ENCODE peak calls at places on chromosomes 11 and 22, in eight cellular contexts. X is CD8-positive, alpha-beta T cell; B is psoas muscle; M is tibial nerve; J is colonic mucosa; Y is GM23248; H is lower lobe of right lung; T is thoracic aorta. K is an unnamed sample. For H3K4me1 and H3K9me3, the result is how much of the 10 kb centered on the place peaks cover.

GRCh38 chr11:92511522-92512203 is 287.0 kb downstream of the FAT3 start:
- DNase-seq in X (no peak), B (no peak), M (no peak), J (no peak), Y (no peak), H (no peak), T (no peak), K (no peak)

GRCh38 chr11:88555829-88556202 is 218.3 kb upstream of the CTSC start:
- DNase-seq in X (no peak), B (no peak), M (no peak), J (no peak), Y (peak), H (no peak), T (no peak), K (no peak)

GRCh38 chr11:15472405-15472799 is 357.7 kb downstream of the INSC start:
- DNase-seq in X (no peak), B (no peak), M (no peak), J (no peak), Y (no peak), H (no peak), T (no peak), K (no peak)

GRCh38 chr11:113488931-113489351 is 13.7 kb upstream of the DRD2 start:
- DNase-seq in X (no peak), B (no peak), M (no peak), J (no peak), Y (peak), H (no peak), T (no peak), K (no peak)

GRCh38 chr11:6402561-6402981 is 12.3 kb downstream of the SMPD1 start:
- DNase-seq in X (peak), B (no peak), M (no peak), J (peak), Y (no peak), H (no peak), T (no peak), K (no peak)

GRCh38 chr11:15775051-15775541 is 581.2 kb downstream of the SOX6 start:
- DNase-seq in X (no peak), B (no peak), M (no peak), J (no peak), Y (peak), H (no peak), T (no peak), K (peak)

GRCh38 chr11:102886999-102887398 is 12.2 kb upstream of the MMP12 start:
- DNase-seq in X (no peak), B (no peak), M (peak), J (no peak), Y (peak), H (no peak), T (no peak), K (no peak)

GRCh38 chr11:88359529-88359928 is 22.0 kb upstream of the CTSC start:
- DNase-seq in X (no peak), B (no peak), M (no peak), J (no peak), Y (no peak), H (no peak), T (no peak), K (no peak)

DNA sequence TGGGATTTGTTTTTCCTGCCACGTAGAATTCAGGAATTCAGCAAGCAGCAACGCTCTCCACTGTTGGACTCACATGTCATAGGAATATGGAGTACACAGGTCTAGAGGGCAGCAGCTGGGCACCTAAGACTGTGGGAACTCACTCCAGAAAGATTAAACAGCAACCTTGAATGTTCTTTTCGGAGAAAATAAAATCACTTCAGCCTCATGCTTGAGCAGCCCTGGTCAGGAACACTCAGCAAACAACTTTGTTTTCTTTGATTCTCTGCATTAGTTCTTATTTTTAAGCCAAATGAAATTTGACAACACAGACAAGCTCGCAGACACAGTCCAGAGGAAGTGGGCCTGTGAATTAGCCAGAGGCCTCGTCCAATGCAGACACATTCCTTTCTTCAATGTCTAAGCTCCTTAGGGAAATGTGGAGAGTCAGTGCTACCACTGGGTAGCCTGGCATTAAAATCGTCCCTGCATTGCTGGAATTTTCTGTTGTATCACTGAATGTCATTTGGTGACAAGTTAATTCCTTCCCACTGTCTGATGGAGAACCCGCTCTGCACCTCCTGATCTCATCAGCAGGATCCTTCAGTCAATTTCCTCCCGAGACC is 62.8 kb upstream of the CSNK2A3 start:
- DNase-seq in X (no peak), B (no peak), M (no peak), J (no peak), Y (peak), H (no peak), T (no peak), K (no peak)
- H3K4me1 ChIP-seq in X (under half), B (under half), M (under half), J (under half), Y (under half), H (under half), T (under half), K (under half)

GRCh38 chr22:19921544-19922081 is 20.0 kb upstream of the COMT start:
- DNase-seq in X (no peak), B (no peak), M (no peak), J (no peak), Y (no peak), H (peak), T (no peak), K (no peak)
- H3K27ac ChIP-seq in X (no peak), B (no peak), M (no peak), J (no peak), Y (no peak), H (no peak), T (no peak), K (no peak)

DNA sequence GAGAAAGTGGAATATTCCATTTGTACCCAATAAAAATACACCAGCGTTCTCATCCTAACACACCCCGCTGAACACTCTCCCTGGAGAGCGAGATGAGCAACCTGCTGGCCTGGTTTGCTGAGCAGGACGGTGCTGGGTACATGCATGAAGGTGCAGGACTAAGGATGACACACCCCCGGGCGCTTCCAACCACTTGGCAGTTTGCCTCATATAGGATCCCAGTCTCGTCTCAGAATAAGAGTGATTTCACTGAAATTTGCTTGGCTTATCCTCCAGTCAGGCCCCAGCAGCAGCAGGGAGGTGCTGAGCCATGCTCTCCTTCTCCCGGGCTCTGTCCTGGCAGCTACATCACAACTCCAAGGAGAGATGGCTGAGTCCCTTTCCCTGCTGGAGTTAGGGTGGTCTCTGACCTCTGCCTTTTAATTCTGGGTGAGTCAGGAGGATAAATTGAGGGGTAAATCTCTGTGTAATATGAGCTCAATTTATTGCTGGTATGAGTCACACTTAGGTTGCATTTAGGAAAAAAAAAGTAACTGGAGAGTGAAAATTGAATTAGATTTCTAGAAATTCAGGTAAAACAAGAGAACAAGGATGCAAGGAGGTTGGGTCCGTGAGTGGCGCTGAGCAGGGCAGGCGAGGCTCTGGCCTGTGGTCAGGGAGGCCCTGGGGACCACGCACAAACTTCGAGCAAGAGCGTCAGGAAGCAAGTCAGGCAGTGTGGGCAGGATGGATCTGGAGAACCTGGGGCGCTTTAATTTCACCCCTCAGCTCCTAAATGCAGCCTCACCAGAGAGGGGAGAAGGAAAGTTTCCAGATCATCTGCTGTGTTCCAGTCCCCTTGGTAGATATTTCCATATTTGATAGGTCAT is 974.0 kb downstream of the TBC1D22A start:
- DNase-seq in X (no peak), B (no peak), M (no peak), J (no peak), Y (no peak), H (no peak), T (no peak), K (no peak)
- H3K9me3 ChIP-seq in X (under half), B (under half), M (under half), J (under half), Y (under half), H (under half), T (under half), K (under half)

DNA sequence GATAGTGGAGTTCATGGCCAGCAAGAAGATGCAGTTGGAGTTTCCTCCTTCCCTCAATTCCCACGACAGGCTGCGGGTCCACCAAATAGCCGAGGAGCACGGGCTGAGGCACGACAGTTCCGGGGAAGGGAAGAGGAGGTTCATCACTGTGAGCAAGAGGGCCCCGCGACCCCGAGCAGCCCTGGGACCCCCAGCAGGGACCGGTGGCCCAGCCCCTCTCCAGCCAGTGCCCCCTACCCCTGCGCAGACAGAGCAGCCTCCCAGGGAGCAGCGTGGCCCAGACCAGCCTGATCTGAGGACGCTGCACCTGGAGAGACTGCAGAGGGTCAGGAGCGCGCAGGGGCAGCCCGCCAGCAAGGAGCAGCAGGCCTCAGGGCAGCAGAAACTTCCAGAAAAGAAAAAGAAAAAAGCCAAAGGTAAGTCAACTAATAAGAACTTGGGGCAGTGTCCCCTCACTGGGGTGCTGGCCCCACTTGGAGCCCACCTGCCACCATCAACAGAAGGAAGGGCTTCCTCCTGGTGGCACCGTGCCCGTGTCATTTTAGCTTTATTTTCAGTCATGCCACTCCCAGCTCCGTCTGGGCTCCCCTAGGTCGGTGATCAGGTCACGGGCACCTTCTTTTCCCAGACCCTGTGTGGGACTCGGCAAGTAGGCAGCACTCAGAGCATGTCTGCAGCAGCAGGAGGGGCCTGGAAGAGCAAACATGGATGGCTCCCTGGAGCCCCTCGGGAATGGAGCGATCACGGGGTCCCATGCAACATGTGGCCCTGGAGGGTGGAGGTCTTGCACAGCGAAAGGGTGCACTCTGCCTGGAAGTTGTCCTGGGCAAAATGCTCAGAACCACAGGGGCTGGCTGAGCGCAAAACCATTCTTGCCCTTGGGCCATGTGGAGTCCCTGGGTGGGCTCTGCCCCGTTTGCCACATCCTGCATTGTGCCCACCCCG is 33.3 kb downstream of the IGHMBP2 start:
- DNase-seq in X (no peak), B (no peak), M (no peak), J (no peak), Y (no peak), H (peak), T (no peak), K (no peak)
- H3K4me1 ChIP-seq in X (under half), B (under half), M (under half), J (under half), Y (under half), H (under half), T (under half), K (under half)

GRCh38 chr11:9625158-9625557 is 38.7 kb upstream of the SWAP70 start:
- DNase-seq in X (no peak), B (no peak), M (no peak), J (no peak), Y (no peak), H (no peak), T (no peak), K (no peak)

GRCh38 chr11:9624448-9624847 is 39.4 kb upstream of the SWAP70 start:
- DNase-seq in X (no peak), B (no peak), M (no peak), J (no peak), Y (no peak), H (no peak), T (no peak), K (no peak)

GRCh38 chr11:9629064-9629463 is 34.8 kb upstream of the SWAP70 start:
- DNase-seq in X (no peak), B (no peak), M (no peak), J (no peak), Y (no peak), H (no peak), T (no peak), K (no peak)

GRCh38 chr11:9625728-9626127 is 38.1 kb upstream of the SWAP70 start:
- DNase-seq in X (no peak), B (no peak), M (no peak), J (no peak), Y (no peak), H (no peak), T (no peak), K (no peak)

GRCh38 chr11:9626778-9627394 is 37.0 kb upstream of the SWAP70 start:
- DNase-seq in X (no peak), B (no peak), M (no peak), J (no peak), Y (no peak), H (no peak), T (no peak), K (peak)
- H3K27ac ChIP-seq in X (no peak), B (no peak), M (no peak), J (no peak), Y (no peak), H (no peak), T (no peak), K (peak)

GRCh38 chr11:100966366-100966765 is 163.2 kb downstream of the PGR start:
- DNase-seq in X (no peak), B (no peak), M (no peak), J (no peak), Y (no peak), H (no peak), T (no peak), K (no peak)

GRCh38 chr11:100965346-100965745 is 164.3 kb downstream of the PGR start:
- DNase-seq in X (no peak), B (no peak), M (no peak), J (no peak), Y (peak), H (no peak), T (no peak), K (no peak)

GRCh38 chr11:100961633-100962032 is 168.0 kb downstream of the PGR start:
- DNase-seq in X (no peak), B (no peak), M (no peak), J (no peak), Y (peak), H (no peak), T (no peak), K (no peak)

GRCh38 chr11:100963375-100963774 is 166.2 kb downstream of the PGR start:
- DNase-seq in X (no peak), B (no peak), M (no peak), J (no peak), Y (no peak), H (no peak), T (no peak), K (no peak)

GRCh38 chr11:100964400-100964799 is 165.2 kb downstream of the PGR start:
- DNase-seq in X (no peak), B (no peak), M (no peak), J (no peak), Y (peak), H (no peak), T (no peak), K (no peak)
- H3K9me3 ChIP-seq in X (under half), B (under half), M (under half), J (under half), Y (under half), H (under half), T (under half), K (under half)

K was measured in heart right ventricle.